ENCODE peak calls at places on chromosome 3, in five cellular contexts. Q is HCT116, O is A549, L is neural crest cell, Z is uterus. N is an unnamed sample.

GRCh38 chr3:125332504-125332903 is 42.6 kb downstream of the ZNF148 start:
- DNase-seq in Q (no peak), O (no peak), L (no peak), Z (no peak), N (no peak)

GRCh38 chr3:19543212-19543841 is 390.7 kb downstream of the EFHB start:
- DNase-seq in Q (peak), O (no peak), L (no peak), Z (no peak), N (peak)

GRCh38 chr3:133535971-133536634 is 37.4 kb upstream of the CDV3 start:
- DNase-seq in Q (no peak), O (peak), L (no peak), Z (no peak), N (no peak)

GRCh38 chr3:22585504-22585903 is 617.6 kb upstream of the UBE2E2 start:
- DNase-seq in Q (no peak), O (no peak), L (no peak), Z (no peak), N (no peak)

GRCh38 chr3:194632983-194633348 is 253 bp downstream of the TMEM44 start:
- DNase-seq in Q (no peak), O (peak), L (peak), Z (no peak), N (no peak)

GRCh38 chr3:14876942-14877341 is 58.2 kb downstream of the FGD5 start:
- DNase-seq in Q (no peak), O (peak), L (no peak), Z (peak), N (no peak)

GRCh38 chr3:10757821-10758130 is 58.3 kb upstream of the SLC6A11 start:
- DNase-seq in Q (no peak), O (no peak), L (no peak), Z (no peak), N (no peak)

GRCh38 chr3:47010050-47010712 is 30.7 kb downstream of the NBEAL2 start:
- DNase-seq in Q (no peak), O (no peak), L (no peak), Z (no peak), N (peak)

GRCh38 chr3:14432996-14433572 is 30.7 kb downstream of the SLC6A6 start:
- DNase-seq in Q (no peak), O (no peak), L (no peak), Z (no peak), N (no peak)

GRCh38 chr3:69324362-69325025 is 61.4 kb downstream of the FRMD4B start:
- DNase-seq in Q (no peak), O (no peak), L (no peak), Z (no peak), N (no peak)

GRCh38 chr3:122012821-122013220 is 9.2 kb downstream of the ILDR1 start:
- DNase-seq in Q (no peak), O (no peak), L (no peak), Z (no peak), N (no peak)

GRCh38 chr3:115275897-115276296 is 128.8 kb upstream of the ZBTB20 start:
- DNase-seq in Q (no peak), O (no peak), L (no peak), Z (no peak), N (no peak)

GRCh38 chr3:188204516-188204915 is 50.6 kb downstream of the LPP start:
- DNase-seq in Q (no peak), O (no peak), L (no peak), Z (no peak), N (no peak)